ENCODE peak calls at places on chromosomes 6 and 20, in four cellular contexts. T, Q, X and W are unnamed samples.

GRCh38 chr6:73792738-73793137 is 96.7 kb downstream of the CD109 start:
- DNase-seq in T (no peak), X (no peak), Q (no peak), W (no peak)

GRCh38 chr20:7490288-7490687 is 450.0 kb downstream of the HAO1 start:
- DNase-seq in T (no peak), Q (no peak), X (no peak), W (no peak)

GRCh38 chr20:1277529-1278322 is 11.6 kb downstream of the SNPH start:
- DNase-seq in T (no peak), Q (no peak), X (no peak), W (no peak)

GRCh38 chr6:74369556-74369993 is 673.6 kb downstream of the CD109 start:
- DNase-seq in X (no peak), Q (no peak), T (no peak), W (no peak)

GRCh38 chr6:47698342-47698787 is at the start of gene ADGRF4:
- DNase-seq in X (no peak), Q (no peak), T (no peak), W (no peak)

GRCh38 chr6:52534363-52534762 is 42.5 kb downstream of the TRAM2 start:
- DNase-seq in Q (no peak), T (no peak), X (no peak), W (no peak)

GRCh38 chr20:40599987-40600386 is 89.0 kb downstream of the MAFB start:
- DNase-seq in Q (no peak), X (no peak), T (no peak), W (no peak)

GRCh38 chr6:116764961-116765841 is at the start of gene FAM162B:
- DNase-seq in Q (peak; percentile 67), X (peak; percentile 80), T (no peak), W (no peak)

GRCh38 chr6:152642578-152643375 is 5.6 kb upstream of the SYNE1 start:
- DNase-seq in Q (peak; percentile 79), X (peak; percentile 52), T (no peak), W (peak; percentile 65)

GRCh38 chr6:43670623-43670986 is 17.0 kb downstream of the MRPS18A start:
- DNase-seq in X (no peak), T (no peak), Q (no peak), W (no peak)

GRCh38 chr20:36919715-36920333 is 31.7 kb downstream of the SAMHD1 start:
- DNase-seq in Q (no peak), T (peak; percentile 44), X (no peak), W (peak; percentile 70)

GRCh38 chr20:64766-65322 is 22.6 kb upstream of the DEFB125 start:
- DNase-seq in Q (no peak), T (no peak), X (no peak), W (no peak)

GRCh38 chr6:18503588-18504231 is 116.6 kb downstream of the RNF144B start:
- DNase-seq in X (no peak), Q (peak; percentile 53), T (peak; percentile 73), W (peak; percentile 60)

GRCh38 chr20:3680701-3681351 is 984 bp downstream of the ADAM33 start:
- DNase-seq in X (no peak), Q (no peak), T (no peak), W (no peak)

GRCh38 chr6:35586542-35586941 is 73.8 kb upstream of the TULP1 start:
- DNase-seq in X (no peak), Q (no peak), T (no peak), W (no peak)

GRCh38 chr6:25054469-25054868 is 118.7 kb upstream of the RIPOR2 start:
- DNase-seq in T (peak; percentile 42), Q (no peak), X (no peak), W (no peak)